ENCODE peak calls at places on chromosomes 7 and 10, in seven cellular contexts. One of them, this sample, is unnamed.

GRCh38 chr7:45874408-45875131 is 1.7 kb upstream of the CCDC201 start:
- DNase-seq in LoVo: peak
- DNase-seq in activated CD4-positive, alpha-beta T cell treated with anti-CD3 and anti-CD28 coated beads, Interleukin-2, amount 10 ng/mL, durations not matched to agents 7 days and 5 days: no peak
- DNase-seq in cardiac septum: peak
- DNase-seq in ELR: peak
- DNase-seq in NCI-H1417: no peak
- DNase-seq in T-helper 2 cell: no peak
- DNase-seq in this sample: no peak

GRCh38 chr7:5420108-5420840 is 3.4 kb downstream of the TNRC18 start:
- DNase-seq in cardiac septum: peak
- DNase-seq in ELR: peak
- DNase-seq in LoVo: no peak
- DNase-seq in NCI-H1417: no peak
- DNase-seq in T-helper 2 cell: no peak
- DNase-seq in activated CD4-positive, alpha-beta T cell treated with anti-CD3 and anti-CD28 coated beads, Interleukin-2, amount 10 ng/mL, durations not matched to agents 7 days and 5 days: no peak
- DNase-seq in this sample: no peak

GRCh38 chr10:67075381-67076001 is 149.7 kb downstream of the LRRTM3 start:
- DNase-seq in ELR: no peak
- DNase-seq in cardiac septum: no peak
- DNase-seq in NCI-H1417: no peak
- DNase-seq in LoVo: no peak
- DNase-seq in T-helper 2 cell: no peak
- DNase-seq in activated CD4-positive, alpha-beta T cell treated with anti-CD3 and anti-CD28 coated beads, Interleukin-2, amount 10 ng/mL, durations not matched to agents 7 days and 5 days: no peak
- DNase-seq in this sample: no peak

GRCh38 chr7:18399624-18400235 is 95.8 kb upstream of the HDAC9 start:
- DNase-seq in NCI-H1417: no peak
- DNase-seq in cardiac septum: no peak
- DNase-seq in T-helper 2 cell: no peak
- DNase-seq in ELR: peak
- DNase-seq in LoVo: no peak
- DNase-seq in activated CD4-positive, alpha-beta T cell treated with anti-CD3 and anti-CD28 coated beads, Interleukin-2, amount 10 ng/mL, durations not matched to agents 7 days and 5 days: no peak
- DNase-seq in this sample: no peak

GRCh38 chr7:20432071-20432470 is 101.4 kb downstream of the ITGB8 start:
- DNase-seq in NCI-H1417: no peak
- DNase-seq in activated CD4-positive, alpha-beta T cell treated with anti-CD3 and anti-CD28 coated beads, Interleukin-2, amount 10 ng/mL, durations not matched to agents 7 days and 5 days: no peak
- DNase-seq in T-helper 2 cell: no peak
- DNase-seq in cardiac septum: no peak
- DNase-seq in LoVo: no peak
- DNase-seq in ELR: no peak
- DNase-seq in this sample: no peak

GRCh38 chr7:155969192-155969929 is 157.1 kb upstream of the SHH start:
- DNase-seq in cardiac septum: peak
- DNase-seq in ELR: no peak
- DNase-seq in LoVo: no peak
- DNase-seq in T-helper 2 cell: no peak
- DNase-seq in NCI-H1417: no peak
- DNase-seq in activated CD4-positive, alpha-beta T cell treated with anti-CD3 and anti-CD28 coated beads, Interleukin-2, amount 10 ng/mL, durations not matched to agents 7 days and 5 days: no peak
- DNase-seq in this sample: peak

GRCh38 chr7:50306491-50307367 is 2.2 kb downstream of the IKZF1 start:
- DNase-seq in cardiac septum: no peak
- DNase-seq in ELR: no peak
- DNase-seq in T-helper 2 cell: no peak
- DNase-seq in activated CD4-positive, alpha-beta T cell treated with anti-CD3 and anti-CD28 coated beads, Interleukin-2, amount 10 ng/mL, durations not matched to agents 7 days and 5 days: peak
- DNase-seq in NCI-H1417: no peak
- DNase-seq in LoVo: no peak
- DNase-seq in this sample: no peak

GRCh38 chr7:38632411-38632810 is 1.2 kb upstream of the AMPH start:
- DNase-seq in cardiac septum: no peak
- DNase-seq in ELR: no peak
- DNase-seq in NCI-H1417: no peak
- DNase-seq in LoVo: no peak
- DNase-seq in activated CD4-positive, alpha-beta T cell treated with anti-CD3 and anti-CD28 coated beads, Interleukin-2, amount 10 ng/mL, durations not matched to agents 7 days and 5 days: no peak
- DNase-seq in T-helper 2 cell: no peak
- DNase-seq in this sample: no peak

GRCh38 chr7:130996841-130997231 is 262.8 kb upstream of the KLF14 start:
- DNase-seq in NCI-H1417: peak
- DNase-seq in ELR: peak
- DNase-seq in activated CD4-positive, alpha-beta T cell treated with anti-CD3 and anti-CD28 coated beads, Interleukin-2, amount 10 ng/mL, durations not matched to agents 7 days and 5 days: peak
- DNase-seq in T-helper 2 cell: no peak
- DNase-seq in cardiac septum: no peak
- DNase-seq in LoVo: peak
- DNase-seq in this sample: no peak

GRCh38 chr10:106571216-106571954 is 593.1 kb downstream of the SORCS1 start:
- DNase-seq in T-helper 2 cell: no peak
- DNase-seq in LoVo: peak
- DNase-seq in cardiac septum: no peak
- DNase-seq in activated CD4-positive, alpha-beta T cell treated with anti-CD3 and anti-CD28 coated beads, Interleukin-2, amount 10 ng/mL, durations not matched to agents 7 days and 5 days: no peak
- DNase-seq in ELR: peak
- DNase-seq in NCI-H1417: peak
- DNase-seq in this sample: no peak

GRCh38 chr10:102791754-102792153 is 45.5 kb downstream of the CYP17A1 start:
- DNase-seq in LoVo: no peak
- DNase-seq in NCI-H1417: no peak
- DNase-seq in activated CD4-positive, alpha-beta T cell treated with anti-CD3 and anti-CD28 coated beads, Interleukin-2, amount 10 ng/mL, durations not matched to agents 7 days and 5 days: no peak
- DNase-seq in cardiac septum: no peak
- DNase-seq in T-helper 2 cell: no peak
- DNase-seq in ELR: no peak
- DNase-seq in this sample: no peak

GRCh38 chr7:79820387-79820786 is 314.2 kb upstream of the GNAI1 start:
- DNase-seq in ELR: no peak
- DNase-seq in T-helper 2 cell: no peak
- DNase-seq in activated CD4-positive, alpha-beta T cell treated with anti-CD3 and anti-CD28 coated beads, Interleukin-2, amount 10 ng/mL, durations not matched to agents 7 days and 5 days: no peak
- DNase-seq in NCI-H1417: peak
- DNase-seq in cardiac septum: no peak
- DNase-seq in LoVo: no peak
- DNase-seq in this sample: peak

GRCh38 chr10:7625836-7626235 is 40.9 kb downstream of the ITIH5 start:
- DNase-seq in T-helper 2 cell: no peak
- DNase-seq in cardiac septum: no peak
- DNase-seq in ELR: no peak
- DNase-seq in LoVo: no peak
- DNase-seq in NCI-H1417: no peak
- DNase-seq in activated CD4-positive, alpha-beta T cell treated with anti-CD3 and anti-CD28 coated beads, Interleukin-2, amount 10 ng/mL, durations not matched to agents 7 days and 5 days: no peak
- DNase-seq in this sample: no peak